ENCODE peak calls at places on chromosomes 11 and 22, in four cellular contexts. One of them, this sample, is unnamed.

GRCh38 chr22:17753401-17753989 is 20.8 kb downstream of the BID start:
- DNase-seq in GM13977: no peak
- DNase-seq in B cell: no peak
- DNase-seq in cardiac fibroblast: no peak
- DNase-seq in this sample: no peak

GRCh38 chr11:119764108-119764874 is 35.3 kb upstream of the NECTIN1 start:
- DNase-seq in GM13977: no peak
- DNase-seq in cardiac fibroblast: peak
- DNase-seq in B cell: no peak
- DNase-seq in this sample: no peak

GRCh38 chr11:206516-207212 is 535 bp downstream of the BET1L start:
- DNase-seq in GM13977: no peak
- DNase-seq in cardiac fibroblast: no peak
- DNase-seq in B cell: peak
- DNase-seq in this sample: peak

GRCh38 chr22:50706481-50707125 is 31.4 kb upstream of the ACR start:
- DNase-seq in B cell: no peak
- DNase-seq in GM13977: no peak
- DNase-seq in cardiac fibroblast: no peak
- DNase-seq in this sample: no peak

GRCh38 chr22:40247976-40248375 is 70.3 kb downstream of the TNRC6B start:
- DNase-seq in cardiac fibroblast: no peak
- DNase-seq in B cell: no peak
- DNase-seq in GM13977: no peak
- DNase-seq in this sample: peak

GRCh38 chr11:82906236-82906635 is 4.7 kb downstream of the DDIAS start:
- DNase-seq in cardiac fibroblast: peak
- DNase-seq in GM13977: peak
- DNase-seq in B cell: no peak
- DNase-seq in this sample: no peak

GRCh38 chr11:45654741-45655283 is 10.6 kb downstream of the CHST1 start:
- DNase-seq in GM13977: no peak
- DNase-seq in cardiac fibroblast: no peak
- DNase-seq in B cell: no peak
- DNase-seq in this sample: no peak

GRCh38 chr11:31387379-31387778 is 17.7 kb downstream of the DNAJC24 start:
- DNase-seq in cardiac fibroblast: peak
- DNase-seq in GM13977: no peak
- DNase-seq in B cell: no peak
- DNase-seq in this sample: no peak

GRCh38 chr11:116457336-116458007 is 315.3 kb downstream of the BUD13 start:
- DNase-seq in cardiac fibroblast: no peak
- DNase-seq in B cell: no peak
- DNase-seq in GM13977: no peak
- DNase-seq in this sample: no peak

GRCh38 chr11:67303132-67303988 is at the start of gene SSH3:
- DNase-seq in B cell: peak
- DNase-seq in cardiac fibroblast: peak
- DNase-seq in GM13977: no peak
- DNase-seq in this sample: peak

GRCh38 chr22:36026741-36027140 is 1.9 kb downstream of the RBFOX2 start:
- DNase-seq in B cell: no peak
- DNase-seq in cardiac fibroblast: peak
- DNase-seq in GM13977: peak
- DNase-seq in this sample: no peak

GRCh38 chr11:76768091-76769047 is 14.8 kb upstream of the TSKU start:
- DNase-seq in cardiac fibroblast: peak
- DNase-seq in B cell: no peak
- DNase-seq in GM13977: no peak
- DNase-seq in this sample: peak

GRCh38 chr11:57637626-57638004 is 12.1 kb downstream of the YPEL4 start:
- DNase-seq in B cell: no peak
- DNase-seq in cardiac fibroblast: no peak
- DNase-seq in GM13977: no peak
- DNase-seq in this sample: no peak

GRCh38 chr11:118820412-118821357 is 29.7 kb upstream of the DDX6 start:
- DNase-seq in GM13977: peak
- DNase-seq in B cell: peak
- DNase-seq in cardiac fibroblast: peak
- DNase-seq in this sample: peak

GRCh38 chr22:39522567-39523300 is 2.4 kb downstream of the ATF4 start:
- DNase-seq in GM13977: peak
- DNase-seq in cardiac fibroblast: peak
- DNase-seq in B cell: no peak
- DNase-seq in this sample: peak

GRCh38 chr11:30313580-30313979 is 9.3 kb upstream of the ARL14EP start:
- DNase-seq in B cell: no peak
- DNase-seq in cardiac fibroblast: no peak
- DNase-seq in GM13977: no peak
- DNase-seq in this sample: no peak

GRCh38 chr22:28024422-28024888 is 105.4 kb upstream of the PITPNB start:
- DNase-seq in B cell: no peak
- DNase-seq in cardiac fibroblast: no peak
- DNase-seq in GM13977: no peak
- DNase-seq in this sample: no peak

GRCh38 chr11:128156486-128156885 is 430.9 kb downstream of the ETS1 start:
- DNase-seq in B cell: no peak
- DNase-seq in GM13977: no peak
- DNase-seq in cardiac fibroblast: no peak
- DNase-seq in this sample: no peak

GRCh38 chr11:46278387-46279173 is 1.1 kb downstream of the CREB3L1 start:
- DNase-seq in B cell: no peak
- DNase-seq in GM13977: peak
- DNase-seq in cardiac fibroblast: peak
- DNase-seq in this sample: peak

GRCh38 chr11:103735497-103736032 is 300.9 kb upstream of the DDI1 start:
- DNase-seq in GM13977: no peak
- DNase-seq in B cell: no peak
- DNase-seq in cardiac fibroblast: no peak
- DNase-seq in this sample: no peak

GRCh38 chr22:29313126-29314071 is 2.1 kb downstream of the RASL10A start:
- DNase-seq in GM13977: peak
- DNase-seq in cardiac fibroblast: peak
- DNase-seq in B cell: peak
- DNase-seq in this sample: peak

GRCh38 chr11:94504689-94505293 is 7.5 kb upstream of the C11orf97 start:
- DNase-seq in B cell: peak
- DNase-seq in cardiac fibroblast: peak
- DNase-seq in GM13977: peak
- DNase-seq in this sample: no peak

GRCh38 chr22:28769394-28770085 is 3.0 kb upstream of the CCDC117 start:
- DNase-seq in cardiac fibroblast: no peak
- DNase-seq in B cell: no peak
- DNase-seq in GM13977: no peak
- DNase-seq in this sample: no peak

GRCh38 chr11:59754859-59755700 is at the start of gene STX3:
- DNase-seq in GM13977: peak
- DNase-seq in cardiac fibroblast: peak
- DNase-seq in B cell: peak
- DNase-seq in this sample: peak

GRCh38 chr11:68839953-68840641 is 1.6 kb downstream of the CPT1A start:
- DNase-seq in cardiac fibroblast: peak
- DNase-seq in GM13977: peak
- DNase-seq in B cell: no peak
- DNase-seq in this sample: peak

GRCh38 chr22:41532908-41533825 is 11.1 kb downstream of the POLR3H start:
- DNase-seq in GM13977: peak
- DNase-seq in B cell: peak
- DNase-seq in cardiac fibroblast: peak
- DNase-seq in this sample: peak

GRCh38 chr22:39658367-39658766 is 87.8 kb downstream of the CACNA1I start:
- DNase-seq in cardiac fibroblast: no peak
- DNase-seq in GM13977: no peak
- DNase-seq in B cell: no peak
- DNase-seq in this sample: peak

GRCh38 chr11:7436146-7436545 is 49.2 kb upstream of the OLFML1 start:
- DNase-seq in B cell: no peak
- DNase-seq in cardiac fibroblast: no peak
- DNase-seq in GM13977: no peak
- DNase-seq in this sample: no peak

GRCh38 chr11:13009921-13010736 is 1.0 kb downstream of the RASSF10 start:
- DNase-seq in GM13977: peak
- DNase-seq in cardiac fibroblast: no peak
- DNase-seq in B cell: no peak
- DNase-seq in this sample: no peak

GRCh38 chr11:3942160-3942955 is 86.9 kb downstream of the STIM1 start:
- DNase-seq in B cell: no peak
- DNase-seq in cardiac fibroblast: no peak
- DNase-seq in GM13977: no peak
- DNase-seq in this sample: peak
- TF ChIP-seq CTCF in B cell: no peak
- TF ChIP-seq CTCF in cardiac fibroblast: no peak
- TF ChIP-seq CTCF in GM13977: no peak
- TF ChIP-seq CTCF in this sample: peak

DNA sequence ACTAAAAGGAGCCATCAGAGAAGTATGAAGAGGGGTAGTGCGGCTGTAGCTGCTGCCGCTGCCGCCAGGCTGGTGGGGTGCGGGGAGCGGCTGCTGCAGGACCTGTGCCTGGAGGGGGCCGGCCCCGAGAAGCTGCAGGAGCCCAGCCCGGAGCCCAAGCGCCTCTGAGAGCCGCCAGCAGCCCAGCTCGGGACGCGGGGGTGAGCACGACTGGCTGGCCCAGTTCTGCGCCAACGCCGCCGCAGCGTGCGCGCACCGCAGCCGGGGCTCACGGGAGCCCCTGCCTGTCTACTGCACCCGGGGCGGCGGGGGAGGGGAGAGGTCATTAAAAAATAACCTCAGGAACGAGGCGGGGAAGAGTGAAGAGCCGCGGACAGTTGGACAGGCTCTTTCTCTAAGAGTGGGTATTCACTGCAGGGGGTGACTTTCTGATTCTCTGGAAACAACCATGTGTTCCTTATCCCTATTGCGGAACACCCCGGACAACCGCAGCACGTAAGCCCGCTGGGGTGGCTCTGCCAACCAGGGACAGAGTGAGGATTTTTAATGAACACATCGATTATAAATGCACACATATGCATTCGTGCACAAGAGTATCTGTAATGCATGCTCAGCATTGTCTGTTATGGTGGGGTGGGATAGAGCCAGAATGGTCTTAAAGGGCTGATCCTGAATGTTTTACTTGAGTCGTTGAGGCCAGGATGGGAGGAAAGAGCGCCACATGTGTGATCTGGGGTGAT is 459 bp downstream of the GAS2 start:
- DNase-seq in cardiac fibroblast: peak
- DNase-seq in B cell: peak
- DNase-seq in GM13977: peak
- DNase-seq in this sample: peak
- TF ChIP-seq CTCF in cardiac fibroblast: peak
- TF ChIP-seq CTCF in B cell: no peak
- TF ChIP-seq CTCF in GM13977: peak
- TF ChIP-seq CTCF in this sample: no peak

DNA sequence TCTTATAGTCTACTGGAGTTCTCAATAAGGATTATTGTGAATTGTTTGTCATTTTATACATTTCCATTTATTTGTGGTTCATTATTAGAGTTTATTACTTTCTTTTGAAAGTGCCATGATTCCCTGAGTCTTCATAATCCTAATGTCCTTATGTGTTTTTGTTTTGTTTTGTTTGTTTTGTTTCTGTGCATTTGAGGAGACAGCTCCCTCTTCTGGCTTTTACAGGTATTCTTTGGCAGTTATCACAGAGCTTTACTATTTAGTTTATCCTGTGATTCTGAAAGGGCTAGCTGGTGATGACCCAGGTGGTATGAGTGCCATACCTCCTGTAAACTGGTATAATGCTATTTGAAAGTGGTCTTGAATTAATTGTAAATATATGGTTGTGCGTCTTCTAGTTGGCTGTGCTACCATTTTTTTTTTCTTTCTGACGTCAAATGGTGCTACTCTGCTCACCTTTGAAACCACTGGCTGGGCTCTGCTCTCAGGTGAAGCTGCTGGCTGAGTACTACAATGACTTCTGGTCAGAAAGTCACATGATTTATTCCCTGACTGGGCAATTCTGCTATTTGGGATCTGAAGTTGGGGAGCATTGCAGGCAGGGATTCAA is 751.2 kb downstream of the JRKL start:
- DNase-seq in cardiac fibroblast: peak
- DNase-seq in B cell: no peak
- DNase-seq in GM13977: peak
- DNase-seq in this sample: no peak
- TF ChIP-seq CTCF in cardiac fibroblast: peak
- TF ChIP-seq CTCF in B cell: no peak
- TF ChIP-seq CTCF in GM13977: peak
- TF ChIP-seq CTCF in this sample: peak

GRCh38 chr22:43230571-43230970 is 43.6 kb upstream of the TTLL12 start:
- DNase-seq in cardiac fibroblast: no peak
- DNase-seq in GM13977: no peak
- DNase-seq in B cell: no peak
- DNase-seq in this sample: no peak

GRCh38 chr22:43233529-43233928 is 46.6 kb upstream of the TTLL12 start:
- DNase-seq in B cell: no peak
- DNase-seq in GM13977: no peak
- DNase-seq in cardiac fibroblast: no peak
- DNase-seq in this sample: no peak

GRCh38 chr22:43230983-43231723 is 44.2 kb upstream of the TTLL12 start:
- DNase-seq in GM13977: peak
- DNase-seq in cardiac fibroblast: peak
- DNase-seq in B cell: peak
- DNase-seq in this sample: peak

GRCh38 chr22:43231724-43232034 is 44.7 kb upstream of the TTLL12 start:
- DNase-seq in B cell: no peak
- DNase-seq in cardiac fibroblast: no peak
- DNase-seq in GM13977: no peak
- DNase-seq in this sample: no peak

DNA sequence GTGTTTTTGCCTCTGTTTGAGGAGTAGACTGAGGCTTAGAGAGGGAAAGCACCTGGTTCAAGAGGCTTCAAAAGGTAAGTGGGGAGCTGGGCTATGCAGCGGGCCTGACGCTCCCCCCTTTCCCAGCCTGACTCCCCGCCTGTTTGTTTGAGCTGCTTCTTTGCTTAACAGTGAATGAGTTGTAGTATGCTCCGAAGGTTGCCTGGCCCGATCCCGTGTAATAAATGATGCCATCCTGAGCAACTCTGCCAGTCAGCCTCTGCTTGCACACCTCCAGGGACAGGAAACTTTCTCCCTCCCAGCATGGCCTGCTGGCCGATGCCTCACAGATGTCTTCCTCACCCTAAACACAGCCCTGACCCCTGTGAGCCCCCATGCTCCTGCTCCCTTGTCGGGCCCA is 45.5 kb upstream of the TTLL12 start:
- DNase-seq in B cell: no peak
- DNase-seq in cardiac fibroblast: no peak
- DNase-seq in GM13977: no peak
- DNase-seq in this sample: no peak
- TF ChIP-seq CTCF in B cell: no peak
- TF ChIP-seq CTCF in cardiac fibroblast: no peak
- TF ChIP-seq CTCF in GM13977: no peak
- TF ChIP-seq CTCF in this sample: no peak

GRCh38 chr22:45285431-45286058 is 796 bp downstream of the UPK3A start:
- DNase-seq in cardiac fibroblast: no peak
- DNase-seq in B cell: no peak
- DNase-seq in GM13977: no peak
- DNase-seq in this sample: no peak
- TF ChIP-seq CTCF in cardiac fibroblast: no peak
- TF ChIP-seq CTCF in B cell: no peak
- TF ChIP-seq CTCF in GM13977: no peak
- TF ChIP-seq CTCF in this sample: no peak

This sample was measured in activated CD8-positive, alpha-beta T cell treated with anti-CD3 and anti-CD28 coated beads for 36 hours.